ENCODE peak calls at places on chromosomes 3 and 15, in five cellular contexts. F is HEK293T, K is HepG2, S is H1, W is GM12878. O is an unnamed sample.

GRCh38 chr3:108175352-108175751 is 46.9 kb downstream of the IFT57 start:
- DNase-seq in F (no peak), W (no peak), S (no peak), K (no peak), O (no peak)

GRCh38 chr3:191085091-191085490 is 114.0 kb upstream of the OSTN start:
- DNase-seq in S (no peak), K (no peak), W (no peak), F (no peak), O (no peak)

GRCh38 chr3:10366681-10367101 is 45.8 kb upstream of the SEC13 start:
- DNase-seq in K (no peak), W (no peak), S (no peak), F (no peak), O (peak)

GRCh38 chr3:53744351-53744750 is 101.9 kb downstream of the CHDH start:
- DNase-seq in K (no peak), W (no peak), F (peak), S (peak), O (peak)

GRCh38 chr3:13021141-13021933 is 51.9 kb downstream of the IQSEC1 start:
- DNase-seq in W (no peak), S (no peak), K (no peak), F (no peak), O (no peak)

GRCh38 chr3:73448761-73449290 is 175.9 kb downstream of the PDZRN3 start:
- DNase-seq in K (no peak), F (no peak), S (no peak), W (peak), O (no peak)

GRCh38 chr15:61660579-61660978 is 399.7 kb downstream of the VPS13C start:
- DNase-seq in F (no peak), W (no peak), K (no peak), S (no peak), O (no peak)

GRCh38 chr3:38297947-38298711 is 16.0 kb downstream of the SLC22A14 start:
- DNase-seq in F (peak), S (no peak), K (no peak), W (peak), O (no peak)

GRCh38 chr15:25670025-25670554 is 193.0 kb downstream of the ATP10A start:
- DNase-seq in F (peak), K (no peak), W (no peak), S (peak), O (peak)

GRCh38 chr15:43204016-43204901 is 16.6 kb downstream of the EPB42 start:
- DNase-seq in F (peak), S (peak), W (no peak), K (peak), O (no peak)

GRCh38 chr3:197021729-197022404 is 7.8 kb downstream of the MELTF start:
- DNase-seq in W (no peak), S (no peak), F (no peak), K (no peak), O (no peak)

GRCh38 chr15:35088329-35088728 is 3.2 kb upstream of the NANOGP8 start:
- DNase-seq in S (no peak), F (no peak), K (no peak), W (no peak), O (no peak)

GRCh38 chr3:138547342-138547975 is 46.6 kb downstream of the CEP70 start:
- DNase-seq in S (no peak), K (no peak), F (no peak), W (no peak), O (no peak)

GRCh38 chr3:156291269-156292123 is 171.1 kb downstream of the KCNAB1 start:
- DNase-seq in S (no peak), K (no peak), F (no peak), W (no peak), O (no peak)

GRCh38 chr15:38074029-38074428 is 139.6 kb downstream of the TMCO5A start:
- DNase-seq in K (no peak), F (no peak), S (no peak), W (no peak), O (no peak)

GRCh38 chr15:74385442-74386132 is 18.1 kb upstream of the CYP11A1 start:
- DNase-seq in F (no peak), W (no peak), K (no peak), S (no peak), O (no peak)

GRCh38 chr3:102790742-102791141 is 355.9 kb downstream of the ZPLD1 start:
- DNase-seq in K (no peak), F (no peak), S (no peak), W (no peak), O (no peak)

GRCh38 chr3:185175370-185175987 is 22.6 kb upstream of the C3orf70 start:
- DNase-seq in K (peak), F (no peak), W (peak), S (no peak), O (no peak)
- TF ChIP-seq SUZ12 in K (no peak), F (no peak), W (no peak), S (no peak), O (no peak)

GRCh38 chr3:186315581-186316354 is 46.3 kb downstream of the DGKG start:
- DNase-seq in K (no peak), W (no peak), F (no peak), S (no peak), O (no peak)

GRCh38 chr3:186319988-186320387 is 42.0 kb downstream of the DGKG start:
- DNase-seq in K (no peak), W (no peak), S (no peak), F (no peak), O (no peak)

GRCh38 chr3:186317478-186317877 is 44.6 kb downstream of the DGKG start:
- DNase-seq in W (no peak), K (no peak), F (no peak), S (no peak), O (no peak)

GRCh38 chr3:186316666-186317260 is 45.3 kb downstream of the DGKG start:
- DNase-seq in S (no peak), F (no peak), W (no peak), K (peak), O (no peak)

DNA sequence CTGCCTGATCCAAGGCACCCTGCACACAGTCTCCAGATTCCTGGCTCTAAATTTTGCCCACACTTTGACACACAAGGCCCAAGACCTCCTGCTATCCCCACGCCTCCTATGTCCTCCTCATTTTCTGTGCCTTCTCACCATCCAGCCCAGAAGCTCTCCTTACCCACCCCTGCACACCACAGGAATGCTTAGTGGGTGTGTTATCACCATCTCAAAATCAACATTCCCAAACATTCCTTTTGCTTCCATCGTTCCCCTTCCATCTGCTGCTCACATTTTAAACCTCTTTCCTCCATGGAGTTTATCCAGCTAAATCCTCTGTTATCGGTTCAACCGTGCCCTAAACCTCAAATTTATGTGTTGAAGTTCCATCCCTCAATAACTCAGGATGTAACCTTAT is 43.9 kb downstream of the DGKG start:
- DNase-seq in S (no peak), F (no peak), W (no peak), K (peak), O (no peak)
- TF ChIP-seq SUZ12 in S (no peak), F (no peak), W (no peak), K (no peak), O (no peak)

DNA sequence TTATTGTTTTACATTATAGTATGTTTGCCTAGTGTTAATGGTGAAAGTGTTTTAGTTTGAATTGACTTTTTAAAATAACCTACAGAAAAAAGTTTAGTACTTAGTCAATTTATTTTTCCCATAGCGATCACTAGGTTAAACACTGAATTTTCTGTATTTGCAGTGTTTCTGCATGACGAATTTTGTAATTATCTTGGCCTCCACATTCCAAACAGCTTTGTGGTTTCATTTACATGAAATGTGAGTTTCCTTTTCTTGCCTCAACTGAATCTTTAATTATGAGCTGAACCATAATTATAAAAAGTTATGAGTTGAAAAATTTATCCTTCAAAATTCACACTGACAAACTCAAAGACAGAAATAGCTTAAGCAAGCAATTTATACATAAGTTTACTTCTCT is 235.5 kb downstream of the CTNNB1 start:
- DNase-seq in F (no peak), W (no peak), K (no peak), S (no peak), O (no peak)
- TF ChIP-seq SUZ12 in F (no peak), W (no peak), K (no peak), S (no peak), O (no peak)

DNA sequence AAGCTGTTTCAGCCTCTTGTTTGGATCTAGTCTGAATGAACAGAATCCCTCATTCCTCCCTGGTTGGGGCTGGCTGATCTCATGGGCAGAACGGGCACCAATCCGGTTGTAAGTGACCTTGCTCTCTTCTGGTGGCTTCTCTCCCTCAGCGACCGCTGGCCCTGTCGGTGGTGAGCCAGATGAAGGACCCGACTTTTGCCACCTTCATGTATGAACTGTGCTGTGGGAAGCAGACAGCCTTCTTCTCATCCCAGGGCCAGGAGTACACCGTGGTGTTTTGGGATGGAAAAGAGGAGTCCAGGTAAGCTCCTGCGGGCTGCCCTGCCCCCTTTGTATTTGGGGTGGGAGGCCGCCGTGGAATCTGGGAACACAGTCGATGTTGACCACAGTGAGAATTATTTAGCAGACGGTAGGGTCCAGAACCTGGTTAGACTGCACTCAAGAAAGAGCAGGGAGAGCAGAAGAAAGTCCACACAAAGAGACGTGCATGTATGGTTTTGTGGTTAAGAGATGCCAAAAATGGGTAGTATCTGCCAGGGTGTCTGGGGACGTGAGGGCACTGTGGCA is 138.8 kb downstream of the LRRK1 start:
- DNase-seq in K (no peak), W (no peak), F (no peak), S (no peak), O (no peak)
- TF ChIP-seq SUZ12 in K (no peak), W (no peak), F (no peak), S (no peak), O (no peak)

DNA sequence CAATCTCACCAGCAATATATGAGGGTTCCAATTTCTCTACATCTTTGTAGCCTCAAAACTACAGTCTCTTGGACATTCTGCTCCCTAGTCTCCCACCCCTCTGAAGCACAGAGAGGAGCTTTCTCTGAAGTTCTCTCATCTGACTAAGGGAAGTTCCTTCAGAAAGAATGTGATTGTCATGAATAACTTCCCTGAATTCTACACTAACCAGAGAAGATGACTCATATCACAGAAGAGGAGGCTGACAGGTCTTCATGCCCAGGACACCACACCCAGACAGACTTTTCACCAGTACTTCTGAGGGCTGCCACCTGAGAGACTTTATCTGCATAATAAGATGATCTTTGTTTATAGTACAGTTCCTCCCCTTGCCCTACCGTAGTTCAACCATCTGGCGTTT is 52.8 kb downstream of the CDIN1 start:
- DNase-seq in W (no peak), K (no peak), S (no peak), F (no peak), O (no peak)
- TF ChIP-seq SUZ12 in W (no peak), K (no peak), S (no peak), F (no peak), O (no peak)

O was measured in NT2/D1.